ENCODE peak calls at places on chromosome 17, in five cellular contexts. One of them, this sample, is unnamed.

GRCh38 chr17:74332763-74333220 is 6.8 kb downstream of the KIF19 start:
- DNase-seq in D341Med: peak; percentile 95
- DNase-seq in stimulated activated CD4-positive, alpha-beta T cell treated with anti-CD3 and anti-CD28 coated beads, Interleukin-12 subunit alpha, Interleukin-12 subunit beta, amount 100 ng/mL, for 48 hours: no peak
- DNase-seq in T-helper 1 cell: no peak
- DNase-seq in activated naive CD8-positive, alpha-beta T cell treated with anti-CD3 and anti-CD28 coated beads for 36 hours: no peak
- DNase-seq in this sample: no peak

GRCh38 chr17:52136173-52136572 is 22.3 kb downstream of the CA10 start:
- DNase-seq in D341Med: peak; percentile 62
- DNase-seq in stimulated activated CD4-positive, alpha-beta T cell treated with anti-CD3 and anti-CD28 coated beads, Interleukin-12 subunit alpha, Interleukin-12 subunit beta, amount 100 ng/mL, for 48 hours: no peak
- DNase-seq in T-helper 1 cell: no peak
- DNase-seq in activated naive CD8-positive, alpha-beta T cell treated with anti-CD3 and anti-CD28 coated beads for 36 hours: no peak
- DNase-seq in this sample: no peak

GRCh38 chr17:71055128-71055527 is 885.8 kb downstream of the KCNJ2 start:
- DNase-seq in D341Med: no peak
- DNase-seq in stimulated activated CD4-positive, alpha-beta T cell treated with anti-CD3 and anti-CD28 coated beads, Interleukin-12 subunit alpha, Interleukin-12 subunit beta, amount 100 ng/mL, for 48 hours: no peak
- DNase-seq in T-helper 1 cell: no peak
- DNase-seq in activated naive CD8-positive, alpha-beta T cell treated with anti-CD3 and anti-CD28 coated beads for 36 hours: no peak
- DNase-seq in this sample: no peak

GRCh38 chr17:50484341-50485155 is 5.9 kb downstream of the RSAD1 start:
- DNase-seq in D341Med: no peak
- DNase-seq in stimulated activated CD4-positive, alpha-beta T cell treated with anti-CD3 and anti-CD28 coated beads, Interleukin-12 subunit alpha, Interleukin-12 subunit beta, amount 100 ng/mL, for 48 hours: no peak
- DNase-seq in T-helper 1 cell: no peak
- DNase-seq in activated naive CD8-positive, alpha-beta T cell treated with anti-CD3 and anti-CD28 coated beads for 36 hours: no peak
- DNase-seq in this sample: no peak

GRCh38 chr17:46028374-46028773 is 29.3 kb downstream of the STH start:
- DNase-seq in D341Med: no peak
- DNase-seq in stimulated activated CD4-positive, alpha-beta T cell treated with anti-CD3 and anti-CD28 coated beads, Interleukin-12 subunit alpha, Interleukin-12 subunit beta, amount 100 ng/mL, for 48 hours: no peak
- DNase-seq in T-helper 1 cell: no peak
- DNase-seq in activated naive CD8-positive, alpha-beta T cell treated with anti-CD3 and anti-CD28 coated beads for 36 hours: no peak
- DNase-seq in this sample: no peak

GRCh38 chr17:78369791-78370381 is 8.6 kb upstream of the PGS1 start:
- DNase-seq in D341Med: no peak
- DNase-seq in stimulated activated CD4-positive, alpha-beta T cell treated with anti-CD3 and anti-CD28 coated beads, Interleukin-12 subunit alpha, Interleukin-12 subunit beta, amount 100 ng/mL, for 48 hours: no peak
- DNase-seq in T-helper 1 cell: no peak
- DNase-seq in activated naive CD8-positive, alpha-beta T cell treated with anti-CD3 and anti-CD28 coated beads for 36 hours: no peak
- DNase-seq in this sample: no peak

GRCh38 chr17:12955521-12955920 is 62.3 kb downstream of the ELAC2 start:
- DNase-seq in D341Med: no peak
- DNase-seq in stimulated activated CD4-positive, alpha-beta T cell treated with anti-CD3 and anti-CD28 coated beads, Interleukin-12 subunit alpha, Interleukin-12 subunit beta, amount 100 ng/mL, for 48 hours: no peak
- DNase-seq in T-helper 1 cell: no peak
- DNase-seq in activated naive CD8-positive, alpha-beta T cell treated with anti-CD3 and anti-CD28 coated beads for 36 hours: no peak
- DNase-seq in this sample: no peak

GRCh38 chr17:80948091-80948960 is 43.3 kb upstream of the CHMP6 start:
- DNase-seq in D341Med: no peak
- DNase-seq in stimulated activated CD4-positive, alpha-beta T cell treated with anti-CD3 and anti-CD28 coated beads, Interleukin-12 subunit alpha, Interleukin-12 subunit beta, amount 100 ng/mL, for 48 hours: no peak
- DNase-seq in T-helper 1 cell: no peak
- DNase-seq in activated naive CD8-positive, alpha-beta T cell treated with anti-CD3 and anti-CD28 coated beads for 36 hours: no peak
- DNase-seq in this sample: no peak

GRCh38 chr17:913207-913606 is 66.4 kb downstream of the NXN start:
- DNase-seq in D341Med: no peak
- DNase-seq in stimulated activated CD4-positive, alpha-beta T cell treated with anti-CD3 and anti-CD28 coated beads, Interleukin-12 subunit alpha, Interleukin-12 subunit beta, amount 100 ng/mL, for 48 hours: no peak
- DNase-seq in T-helper 1 cell: no peak
- DNase-seq in activated naive CD8-positive, alpha-beta T cell treated with anti-CD3 and anti-CD28 coated beads for 36 hours: no peak
- DNase-seq in this sample: no peak

GRCh38 chr17:30363715-30364202 is 15.0 kb upstream of the CPD start:
- DNase-seq in D341Med: no peak
- DNase-seq in stimulated activated CD4-positive, alpha-beta T cell treated with anti-CD3 and anti-CD28 coated beads, Interleukin-12 subunit alpha, Interleukin-12 subunit beta, amount 100 ng/mL, for 48 hours: peak; percentile 73
- DNase-seq in T-helper 1 cell: peak; percentile 52
- DNase-seq in activated naive CD8-positive, alpha-beta T cell treated with anti-CD3 and anti-CD28 coated beads for 36 hours: peak; percentile 88
- DNase-seq in this sample: no peak

GRCh38 chr17:62765351-62765750 is 42.8 kb downstream of the MARCHF10 start:
- DNase-seq in D341Med: no peak
- DNase-seq in stimulated activated CD4-positive, alpha-beta T cell treated with anti-CD3 and anti-CD28 coated beads, Interleukin-12 subunit alpha, Interleukin-12 subunit beta, amount 100 ng/mL, for 48 hours: no peak
- DNase-seq in T-helper 1 cell: no peak
- DNase-seq in activated naive CD8-positive, alpha-beta T cell treated with anti-CD3 and anti-CD28 coated beads for 36 hours: no peak
- DNase-seq in this sample: no peak

GRCh38 chr17:40622509-40622928 is 25.1 kb downstream of the SMARCE1 start:
- DNase-seq in D341Med: no peak
- DNase-seq in stimulated activated CD4-positive, alpha-beta T cell treated with anti-CD3 and anti-CD28 coated beads, Interleukin-12 subunit alpha, Interleukin-12 subunit beta, amount 100 ng/mL, for 48 hours: no peak
- DNase-seq in T-helper 1 cell: no peak
- DNase-seq in activated naive CD8-positive, alpha-beta T cell treated with anti-CD3 and anti-CD28 coated beads for 36 hours: peak; percentile 51
- DNase-seq in this sample: no peak